ENCODE peak calls at places on chromosomes 12 and 14, in six cellular contexts. K is Panc1, Y is Caco-2, E is fibroblast of lung, L is thyroid gland, V is tibial artery. Z is an unnamed sample.

GRCh38 chr14:54003064-54003463 is 46.4 kb upstream of the BMP4 start:
- DNase-seq in K (no peak), Y (no peak), E (no peak), L (no peak), V (no peak), Z (no peak)

GRCh38 chr12:107544947-107545346 is 140.7 kb upstream of the PWP1 start:
- DNase-seq in K (no peak), Y (no peak), E (peak; percentile 14), L (no peak), V (no peak), Z (peak; percentile 87)

GRCh38 chr14:46496409-46496808 is 155.2 kb downstream of the RPL10L start:
- DNase-seq in K (no peak), Y (no peak), E (no peak), L (no peak), V (no peak), Z (no peak)

GRCh38 chr12:47079894-47080724 is at the start of gene AMIGO2:
- DNase-seq in K (no peak), Y (peak; percentile 31), E (peak; percentile 75), L (peak; percentile 53), V (peak; percentile 79), Z (peak; percentile 73)

GRCh38 chr12:54437243-54437642 is 18.2 kb upstream of the ITGA5 start:
- DNase-seq in K (no peak), Y (no peak), E (no peak), L (no peak), V (no peak), Z (no peak)

GRCh38 chr14:75315143-75315542 is 36.5 kb downstream of the FOS start:
- DNase-seq in K (no peak), Y (no peak), E (peak; percentile 74), L (no peak), V (no peak), Z (peak; percentile 84)

GRCh38 chr14:78836777-78837176 is 666.6 kb downstream of the NRXN3 start:
- DNase-seq in K (peak; percentile 38), Y (peak; percentile 69), E (peak; percentile 65), L (peak; percentile 38), V (no peak), Z (peak; percentile 52)

GRCh38 chr12:8449293-8449944 is 6.3 kb upstream of the CLEC6A start:
- DNase-seq in K (no peak), Y (no peak), E (no peak), L (no peak), V (no peak), Z (no peak)

GRCh38 chr14:59359451-59360124 is 105.6 kb downstream of the GPR135 start:
- DNase-seq in K (no peak), Y (no peak), E (peak; percentile 41), L (no peak), V (no peak), Z (no peak)

GRCh38 chr12:6363330-6364036 is 11.9 kb downstream of the SCNN1A start:
- DNase-seq in K (no peak), Y (peak; percentile 95), E (peak; percentile 36), L (peak; percentile 75), V (peak; percentile 86), Z (no peak)

GRCh38 chr12:56029666-56030293 is 8.9 kb downstream of the IKZF4 start:
- DNase-seq in K (no peak), Y (peak; percentile 78), E (peak; percentile 61), L (peak; percentile 60), V (no peak), Z (peak; percentile 83)

GRCh38 chr14:34223302-34224150 is 238.5 kb downstream of the SPTSSA start:
- DNase-seq in K (no peak), Y (peak; percentile 66), E (no peak), L (no peak), V (no peak), Z (no peak)

GRCh38 chr12:46794593-46795190 is 31.1 kb downstream of the SLC38A4 start:
- DNase-seq in K (no peak), Y (no peak), E (no peak), L (no peak), V (no peak), Z (no peak)

GRCh38 chr14:94548999-94549985 is 11.9 kb upstream of the SERPINA4 start:
- DNase-seq in K (peak; percentile 15), Y (peak; percentile 73), E (peak; percentile 25), L (peak; percentile 47), V (peak; percentile 74), Z (peak; percentile 58)

GRCh38 chr12:57744194-57744776 is 554 bp upstream of the TSPAN31 start:
- DNase-seq in K (peak; percentile 73), Y (peak; percentile 82), E (no peak), L (peak; percentile 61), V (peak; percentile 91), Z (peak; percentile 90)

GRCh38 chr14:21233457-21234076 is 35.7 kb downstream of the HNRNPC start:
- DNase-seq in K (no peak), Y (peak; percentile 35), E (no peak), L (no peak), V (no peak), Z (no peak)

DNA sequence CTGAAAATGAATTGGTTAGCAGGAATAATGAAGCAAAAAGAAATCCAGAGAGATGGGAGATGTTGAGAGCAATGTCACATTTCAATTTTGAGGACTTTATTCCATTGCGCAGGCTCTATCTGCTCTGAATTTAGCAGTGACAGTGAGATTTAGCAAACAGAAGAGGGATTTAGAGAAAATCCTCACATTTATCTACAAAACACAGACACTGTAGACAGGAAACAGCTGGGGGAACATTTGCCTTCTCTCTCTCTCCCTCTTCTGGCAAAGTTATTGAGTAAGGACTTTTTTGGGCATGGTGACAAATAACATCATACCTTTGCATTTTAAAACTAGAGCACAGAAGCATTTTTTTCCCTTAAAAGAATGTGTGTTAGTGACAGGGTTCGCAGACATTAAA is at the start of gene IGF1:
- DNase-seq in K (no peak), Y (no peak), E (peak; percentile 65), L (no peak), V (no peak), Z (peak; percentile 70)
- H3K4me3 ChIP-seq in K (no peak within 1 kb of the TSS), Y (no peak within 1 kb of the TSS), E (peak within 1 kb of the TSS; percentile 36), L (peak within 1 kb of the TSS; percentile 17), V (peak within 1 kb of the TSS; percentile 38), Z (no peak within 1 kb of the TSS)

DNA sequence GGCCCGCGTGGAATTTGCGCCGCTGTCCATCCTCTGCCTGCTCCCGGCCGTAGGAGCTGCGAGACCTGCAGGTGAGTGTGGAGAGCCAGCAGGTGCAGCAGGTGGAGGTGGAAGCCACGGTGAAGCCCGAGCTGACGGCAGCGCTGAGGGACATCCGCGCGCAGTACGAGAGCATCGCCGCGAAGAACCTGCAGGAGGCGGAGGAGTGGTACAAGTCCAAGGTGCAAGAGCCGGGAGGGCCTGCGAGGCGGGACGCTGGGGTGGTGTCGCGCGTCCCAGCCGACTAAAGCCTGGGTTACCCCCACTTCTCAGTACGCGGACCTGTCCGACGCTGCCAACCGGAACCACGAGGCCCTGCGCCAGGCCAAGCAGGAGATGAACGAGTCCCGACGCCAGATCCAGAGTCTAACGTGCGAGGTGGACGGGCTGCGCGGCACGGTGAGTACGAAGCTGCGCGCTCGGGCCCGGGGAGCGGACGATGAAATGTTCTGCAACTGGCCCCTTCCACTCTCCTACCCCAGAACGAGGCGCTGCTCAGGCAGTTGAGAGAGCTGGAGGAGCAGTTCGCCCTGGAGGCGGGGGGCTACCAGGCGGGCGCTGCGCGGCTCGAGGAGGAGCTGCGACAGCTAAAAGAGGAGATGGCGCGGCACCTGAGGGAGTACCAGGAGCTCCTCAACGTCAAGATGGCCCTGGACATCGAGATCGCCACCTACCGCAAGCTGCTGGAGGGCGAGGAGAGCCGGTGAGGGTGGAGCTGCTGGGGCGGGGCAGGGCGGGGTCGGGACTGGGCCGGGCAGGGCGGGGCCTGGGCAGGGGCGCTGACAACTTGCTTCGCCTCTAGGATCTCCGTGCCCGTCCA is 2.1 kb downstream of the PRPH start:
- DNase-seq in K (no peak), Y (peak; percentile 88), E (no peak), L (peak; percentile 25), V (peak; percentile 60), Z (no peak)
- TF ChIP-seq CTCF in K (peak; percentile 72), Y (peak; percentile 40), E (no peak), L (no peak), V (peak; percentile 5), Z (peak; percentile 20)

GRCh38 chr12:45613855-45614254 is 115.7 kb upstream of the ARID2 start:
- DNase-seq in K (no peak), Y (no peak), E (no peak), L (no peak), V (no peak), Z (no peak)

GRCh38 chr12:45611061-45611460 is 118.4 kb upstream of the ARID2 start:
- DNase-seq in K (no peak), Y (no peak), E (no peak), L (no peak), V (no peak), Z (no peak)

GRCh38 chr12:45612044-45612794 is 117.3 kb upstream of the ARID2 start:
- DNase-seq in K (no peak), Y (no peak), E (peak; percentile 38), L (no peak), V (no peak), Z (peak; percentile 23)

GRCh38 chr12:45613306-45613705 is 116.2 kb upstream of the ARID2 start:
- DNase-seq in K (no peak), Y (no peak), E (peak; percentile 57), L (no peak), V (no peak), Z (peak; percentile 21)

DNA sequence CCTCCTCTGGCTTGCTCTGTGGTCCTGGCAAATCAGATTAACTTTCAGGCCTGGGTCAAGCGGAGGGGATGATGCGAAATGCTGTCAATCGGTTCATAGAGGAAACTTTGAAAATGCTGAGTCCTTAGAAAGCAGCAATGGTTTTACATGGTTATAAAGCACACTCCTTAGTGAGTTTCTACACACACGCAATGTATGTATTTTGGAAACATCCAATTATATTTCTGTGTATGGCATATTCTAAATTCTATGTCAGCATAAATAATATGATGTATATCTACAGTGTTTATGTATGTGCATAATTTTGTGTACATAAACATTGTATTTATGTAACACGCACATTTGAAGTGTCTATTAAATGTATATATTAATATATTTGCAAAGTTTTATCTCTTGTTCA is 118.0 kb upstream of the ARID2 start:
- DNase-seq in K (no peak), Y (no peak), E (no peak), L (no peak), V (no peak), Z (no peak)
- H3K4me3 ChIP-seq in K (no peak overlapping the region), Y (no peak overlapping the region), E (no peak overlapping the region), L (no peak overlapping the region), V (peak overlapping the region; percentile 36), Z (no peak overlapping the region)

DNA sequence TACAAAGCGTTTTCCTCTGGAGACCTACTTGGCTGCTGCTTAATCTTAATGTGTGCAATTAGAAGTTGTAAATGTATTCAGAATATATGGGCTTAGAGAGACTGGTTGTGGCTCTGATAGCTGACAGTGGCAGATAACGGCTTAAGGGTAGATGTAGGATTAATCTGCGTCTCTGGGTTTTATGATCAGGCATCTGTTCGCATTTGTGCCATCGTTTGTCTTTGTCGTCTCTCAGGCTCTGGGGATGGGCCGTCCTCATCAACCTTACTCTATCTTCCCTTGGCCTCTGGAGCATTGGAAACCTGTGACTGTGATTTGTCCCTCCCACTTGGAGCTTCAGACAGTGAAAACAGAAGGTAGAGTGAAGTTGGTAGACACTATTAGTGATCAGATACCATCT is 65.6 kb downstream of the GLT1D1 start:
- DNase-seq in K (no peak), Y (no peak), E (no peak), L (no peak), V (no peak), Z (no peak)
- TF ChIP-seq CTCF in K (no peak), Y (no peak), E (no peak), L (no peak), V (no peak), Z (no peak)

DNA sequence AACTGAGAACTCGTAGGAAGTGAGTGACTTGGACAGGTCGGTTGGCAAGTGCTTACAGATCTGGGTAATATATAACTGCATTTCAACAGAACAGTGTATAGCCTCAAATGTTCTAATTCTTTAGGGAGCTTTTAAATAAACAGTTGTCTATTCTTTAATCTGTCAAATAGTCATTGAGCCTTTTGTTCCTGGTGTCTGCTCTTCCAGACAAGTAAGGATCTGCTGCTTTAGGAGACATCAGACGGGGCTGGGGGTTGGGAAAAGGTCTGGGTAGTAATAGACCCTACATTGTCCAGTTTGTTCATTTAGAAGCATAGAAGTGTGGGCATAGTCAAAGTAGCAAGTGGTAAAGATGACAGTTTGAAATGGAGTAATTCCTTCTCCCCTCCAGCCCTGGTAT is 2.0 kb downstream of the PTPN11 start:
- DNase-seq in K (no peak), Y (no peak), E (no peak), L (no peak), V (no peak), Z (no peak)
- H3K4me3 ChIP-seq in K (no peak overlapping the region), Y (no peak overlapping the region), E (no peak overlapping the region), L (no peak overlapping the region), V (no peak overlapping the region), Z (no peak overlapping the region)

Z was measured in fibroblast of the aortic adventitia.